ENCODE peak calls at places on chromosome 13, in five cellular contexts. A is H7, M is MCF 10A, T is NCI-H1092 treated with DMSO at 0.1 percent for 48 hours, Q is iris pigment epithelial cell. I is an unnamed sample.

GRCh38 chr13:79642596-79642995 is 161.6 kb downstream of the NDFIP2 start:
- DNase-seq in A (no peak), M (no peak), T (no peak), Q (no peak), I (no peak)

GRCh38 chr13:30340367-30341184 is 33.2 kb upstream of the KATNAL1 start:
- DNase-seq in A (no peak), M (peak; percentile 82), T (no peak), Q (peak; percentile 91), I (peak; percentile 75)

GRCh38 chr13:112969692-112970338 is 801 bp downstream of the MCF2L start:
- DNase-seq in A (peak; percentile 75), M (no peak), T (no peak), Q (no peak), I (no peak)

GRCh38 chr13:42011601-42012401 is 36.6 kb upstream of the DGKH start:
- DNase-seq in A (peak; percentile 36), M (peak; percentile 27), T (no peak), Q (peak; percentile 8), I (no peak)

GRCh38 chr13:23428183-23428528 is 5.3 kb downstream of the SACS start:
- DNase-seq in A (no peak), M (no peak), T (no peak), Q (peak; percentile 36), I (no peak)

GRCh38 chr13:24071016-24071415 is 89.5 kb upstream of the SPATA13 start:
- DNase-seq in A (no peak), M (no peak), T (no peak), Q (no peak), I (no peak)

GRCh38 chr13:113839536-113840204 is 24.2 kb downstream of the GAS6 start:
- DNase-seq in A (no peak), M (no peak), T (no peak), Q (no peak), I (no peak)

GRCh38 chr13:43657485-43657884 is 129.3 kb downstream of the ENOX1 start:
- DNase-seq in A (no peak), M (no peak), T (no peak), Q (no peak), I (no peak)

GRCh38 chr13:111201304-111201940 is 86.3 kb downstream of the ARHGEF7 start:
- DNase-seq in A (no peak), M (no peak), T (no peak), Q (no peak), I (no peak)

GRCh38 chr13:36288794-36289391 is 8.7 kb downstream of the CCDC169 start:
- DNase-seq in A (no peak), M (no peak), T (no peak), Q (no peak), I (no peak)

GRCh38 chr13:49113526-49114286 is 106.4 kb upstream of the MLNR start:
- DNase-seq in A (peak; percentile 9), M (peak; percentile 50), T (no peak), Q (peak; percentile 79), I (peak; percentile 70)

GRCh38 chr13:48573213-48573612 is 40.3 kb upstream of the RCBTB2 start:
- DNase-seq in A (no peak), M (no peak), T (no peak), Q (no peak), I (no peak)

GRCh38 chr13:25973576-25973975 is 78.2 kb downstream of the SHISA2 start:
- DNase-seq in A (no peak), M (no peak), T (peak; percentile 77), Q (no peak), I (no peak)

GRCh38 chr13:110458594-110459365 is 102.7 kb downstream of the RAB20 start:
- DNase-seq in A (no peak), M (no peak), T (no peak), Q (no peak), I (no peak)

GRCh38 chr13:89880201-89880600 is 1467.3 kb upstream of the MIR17HG start:
- DNase-seq in A (no peak), M (no peak), T (no peak), Q (no peak), I (no peak)

GRCh38 chr13:42110410-42111155 is 62.1 kb downstream of the DGKH start:
- DNase-seq in A (peak; percentile 17), M (peak; percentile 82), T (peak; percentile 38), Q (peak; percentile 82), I (peak; percentile 69)

GRCh38 chr13:33740134-33740538 is 77.8 kb upstream of the RFC3 start:
- DNase-seq in A (no peak), M (peak; percentile 31), T (no peak), Q (peak; percentile 78), I (no peak)

GRCh38 chr13:39148513-39148961 is 110.3 kb downstream of the NHLRC3 start:
- DNase-seq in A (no peak), M (peak; percentile 94), T (no peak), Q (peak; percentile 70), I (peak; percentile 94)

GRCh38 chr13:76425930-76426329 is 460.3 kb downstream of the KCTD12 start:
- DNase-seq in A (no peak), M (peak; percentile 29), T (no peak), Q (peak; percentile 97), I (peak; percentile 49)

GRCh38 chr13:84896128-84896527 is 903.1 kb downstream of the SLITRK6 start:
- DNase-seq in A (peak; percentile 42), M (peak; percentile 84), T (peak; percentile 54), Q (peak; percentile 62), I (peak; percentile 57)

GRCh38 chr13:28138756-28139470 is 568 bp downstream of the PAN3 start:
- DNase-seq in A (peak; percentile 89), M (peak; percentile 81), T (peak; percentile 38), Q (peak; percentile 93), I (peak; percentile 75)

GRCh38 chr13:40153516-40153915 is 498.1 kb downstream of the COG6 start:
- DNase-seq in A (no peak), M (no peak), T (no peak), Q (no peak), I (no peak)

GRCh38 chr13:110925023-110925608 is 10.2 kb upstream of the ANKRD10 start:
- DNase-seq in A (no peak), M (no peak), T (peak; percentile 14), Q (no peak), I (no peak)

GRCh38 chr13:74187564-74187963 is 53.4 kb upstream of the KLF12 start:
- DNase-seq in A (no peak), M (peak; percentile 66), T (no peak), Q (peak; percentile 53), I (peak; percentile 91)

GRCh38 chr13:51760592-51760991 is 43.4 kb downstream of the DHRS12 start:
- DNase-seq in A (no peak), M (no peak), T (no peak), Q (peak; percentile 77), I (no peak)

GRCh38 chr13:46903748-46904147 is 6.9 kb upstream of the HTR2A start:
- DNase-seq in A (no peak), M (no peak), T (no peak), Q (peak; percentile 28), I (no peak)

GRCh38 chr13:99199541-99200432 is 867 bp upstream of the UBAC2 start:
- DNase-seq in A (no peak), M (peak; percentile 24), T (peak; percentile 28), Q (peak; percentile 25), I (no peak)

GRCh38 chr13:67740871-67741475 is 510.8 kb upstream of the PCDH9 start:
- DNase-seq in A (no peak), M (no peak), T (no peak), Q (no peak), I (no peak)

GRCh38 chr13:43363156-43363918 is 340.0 kb downstream of the DNAJC15 start:
- DNase-seq in A (no peak), M (no peak), T (peak; percentile 28), Q (peak; percentile 83), I (no peak)

GRCh38 chr13:22837980-22838615 is 342.7 kb upstream of the SGCG start:
- DNase-seq in A (peak; percentile 16), M (no peak), T (peak; percentile 30), Q (no peak), I (no peak)

GRCh38 chr13:111131610-111132009 is 16.5 kb downstream of the ARHGEF7 start:
- DNase-seq in A (no peak), M (no peak), T (no peak), Q (no peak), I (no peak)

GRCh38 chr13:22080832-22081231 is 410.0 kb downstream of the FGF9 start:
- DNase-seq in A (peak; percentile 34), M (no peak), T (no peak), Q (no peak), I (no peak)

GRCh38 chr13:28754698-28755545 is 36.2 kb upstream of the SLC46A3 start:
- DNase-seq in A (peak; percentile 56), M (peak; percentile 11), T (no peak), Q (peak; percentile 61), I (no peak)

GRCh38 chr13:33312150-33312908 is 26.8 kb upstream of the STARD13 start:
- DNase-seq in A (no peak), M (peak; percentile 54), T (no peak), Q (peak; percentile 47), I (peak; percentile 79)

GRCh38 chr13:78121459-78122348 is 203.1 kb upstream of the EDNRB start:
- DNase-seq in A (peak; percentile 10), M (peak; percentile 69), T (peak; percentile 84), Q (peak; percentile 64), I (peak; percentile 61)

GRCh38 chr13:105346141-105346766 is 1189.2 kb downstream of the EFNB2 start:
- DNase-seq in A (no peak), M (peak; percentile 62), T (no peak), Q (peak; percentile 95), I (peak; percentile 84)

GRCh38 chr13:110648848-110649421 is 33.6 kb downstream of the NAXD start:
- DNase-seq in A (peak; percentile 68), M (no peak), T (no peak), Q (no peak), I (no peak)

GRCh38 chr13:37863708-37864107 is 5.9 kb downstream of the TRPC4 start:
- DNase-seq in A (no peak), M (no peak), T (no peak), Q (no peak), I (no peak)

I was measured in bronchial epithelial cell.